ENCODE peak calls at places on chromosomes 5 and 9, in five cellular contexts. J is heart left ventricle, C is H7, F is bronchial epithelial cell, G is GM12865. I is an unnamed sample.

GRCh38 chr9:96618209-96619108 is 1.2 kb downstream of the CDC14B start:
- DNase-seq in J (peak; percentile 81), C (peak; percentile 72), F (peak; percentile 70), G (no peak), I (peak; percentile 71)

GRCh38 chr5:145587308-145588071 is 247.7 kb downstream of the PRELID2 start:
- DNase-seq in J (no peak), C (no peak), F (peak; percentile 82), G (no peak), I (peak; percentile 67)

GRCh38 chr5:131488463-131488862 is 146.6 kb downstream of the RAPGEF6 start:
- DNase-seq in J (no peak), C (no peak), F (no peak), G (peak; percentile 79), I (no peak)

GRCh38 chr9:32251539-32251938 is 132.9 kb upstream of the ACO1 start:
- DNase-seq in J (no peak), C (peak; percentile 76), F (peak; percentile 50), G (peak; percentile 64), I (peak; percentile 65)

GRCh38 chr5:6572086-6572824 is 60.6 kb downstream of the NSUN2 start:
- DNase-seq in J (no peak), C (no peak), F (no peak), G (no peak), I (no peak)

GRCh38 chr9:129561594-129562281 is 59.2 kb downstream of the C9orf50 start:
- DNase-seq in J (no peak), C (peak; percentile 63), F (no peak), G (no peak), I (no peak)

GRCh38 chr9:119094086-119094485 is 275.1 kb downstream of the BRINP1 start:
- DNase-seq in J (no peak), C (no peak), F (peak; percentile 0), G (no peak), I (no peak)

GRCh38 chr9:73081979-73082657 is 69.5 kb upstream of the ANXA1 start:
- DNase-seq in J (no peak), C (peak; percentile 37), F (peak; percentile 52), G (peak; percentile 35), I (peak; percentile 57)

GRCh38 chr5:33892419-33893151 is 795 bp upstream of the ADAMTS12 start:
- DNase-seq in J (no peak), C (peak; percentile 29), F (peak; percentile 9), G (no peak), I (peak; percentile 5)

GRCh38 chr9:26723486-26723885 is 169.1 kb downstream of the CAAP1 start:
- DNase-seq in J (no peak), C (peak; percentile 52), F (peak; percentile 28), G (peak; percentile 62), I (peak; percentile 66)

GRCh38 chr5:56270058-56270457 is 36.9 kb upstream of the ANKRD55 start:
- DNase-seq in J (no peak), C (no peak), F (no peak), G (peak; percentile 7), I (no peak)

GRCh38 chr5:112914584-112914983 is 7.4 kb downstream of the REEP5 start:
- DNase-seq in J (no peak), C (no peak), F (peak; percentile 71), G (no peak), I (peak; percentile 55)

GRCh38 chr5:57416246-57416996 is 66.2 kb downstream of the ACTBL2 start:
- DNase-seq in J (no peak), C (no peak), F (no peak), G (no peak), I (no peak)

GRCh38 chr9:135183538-135184153 is 96.2 kb downstream of the OLFM1 start:
- DNase-seq in J (no peak), C (no peak), F (no peak), G (no peak), I (no peak)

GRCh38 chr5:127612441-127613141 is 36.3 kb upstream of the CTXN3 start:
- DNase-seq in J (no peak), C (no peak), F (peak; percentile 32), G (no peak), I (peak; percentile 56)

GRCh38 chr9:105385372-105385985 is 62.4 kb upstream of the FSD1L start:
- DNase-seq in J (no peak), C (no peak), F (no peak), G (peak; percentile 60), I (no peak)

GRCh38 chr5:97452646-97453045 is 269.6 kb upstream of the RIOK2 start:
- DNase-seq in J (no peak), C (no peak), F (no peak), G (no peak), I (no peak)

GRCh38 chr9:124521142-124521541 is 13.9 kb upstream of the NR5A1 start:
- DNase-seq in J (no peak), C (no peak), F (no peak), G (no peak), I (no peak)

GRCh38 chr5:169751490-169751889 is 114.4 kb downstream of the DOCK2 start:
- DNase-seq in J (no peak), C (no peak), F (no peak), G (no peak), I (no peak)

GRCh38 chr5:33482335-33482734 is 41.6 kb downstream of the TARS1 start:
- DNase-seq in J (no peak), C (no peak), F (no peak), G (no peak), I (no peak)

GRCh38 chr5:65721775-65722574 is at the start of the genes NLN and SGTB:
- DNase-seq in J (peak; percentile 95), C (peak; percentile 97), F (peak; percentile 30), G (peak; percentile 90), I (peak; percentile 83)

GRCh38 chr9:129888085-129888808 is 53.0 kb downstream of the USP20 start:
- DNase-seq in J (peak; percentile 86), C (no peak), F (no peak), G (peak; percentile 99), I (peak; percentile 63)

GRCh38 chr9:106883030-106883429 is 20.1 kb downstream of the ZNF462 start:
- DNase-seq in J (no peak), C (no peak), F (no peak), G (no peak), I (no peak)

GRCh38 chr9:30944233-30944585 is 1440.2 kb upstream of the ACO1 start:
- DNase-seq in J (no peak), C (no peak), F (no peak), G (no peak), I (no peak)

GRCh38 chr5:125065114-125065513 is 318.7 kb upstream of the ZNF608 start:
- DNase-seq in J (no peak), C (no peak), F (peak; percentile 53), G (no peak), I (peak; percentile 25)

GRCh38 chr5:34496258-34496657 is 159.9 kb upstream of the RAI14 start:
- DNase-seq in J (no peak), C (peak; percentile 62), F (no peak), G (no peak), I (no peak)

GRCh38 chr5:132090107-132090506 is 16.5 kb downstream of the CSF2 start:
- DNase-seq in J (no peak), C (no peak), F (peak; percentile 90), G (no peak), I (peak; percentile 89)

GRCh38 chr9:125989524-125990180 is 242.5 kb downstream of the PBX3 start:
- DNase-seq in J (no peak), C (peak; percentile 44), F (no peak), G (no peak), I (no peak)

GRCh38 chr9:128886211-128886826 is 4.4 kb downstream of the LRRC8A start:
- DNase-seq in J (no peak), C (peak; percentile 23), F (no peak), G (no peak), I (no peak)

GRCh38 chr5:81750308-81751008 is 439 bp downstream of the SSBP2 start:
- DNase-seq in J (peak; percentile 73), C (peak; percentile 83), F (no peak), G (peak; percentile 40), I (no peak)